ENCODE peak calls at places on chromosomes 2 and 18, in six cellular contexts. H is mesenchymal stem cell; J is spleen; M is suprapubic skin; Z is cardiac muscle cell; A is CD8-positive, alpha-beta T cell. R is an unnamed sample. For H3K36me3, the result is how much of the 10 kb centered on the place peaks cover.

GRCh38 chr2:10533811-10534321 is 85.7 kb upstream of the ODC1 start:
- DNase-seq in H (peak), J (peak), M (peak), Z (no peak), A (no peak), R (peak)

GRCh38 chr2:199943373-199943772 is 11.9 kb downstream of the TYW5 start:
- DNase-seq in H (no peak), J (no peak), M (no peak), Z (no peak), A (no peak), R (no peak)

GRCh38 chr2:32453242-32454062 is 96.6 kb downstream of the BIRC6 start:
- DNase-seq in H (peak), J (no peak), M (no peak), Z (no peak), A (no peak), R (no peak)

GRCh38 chr18:76805221-76805620 is 17.1 kb upstream of the ZNF236 start:
- DNase-seq in H (peak), J (no peak), M (no peak), Z (peak), A (no peak), R (peak)

GRCh38 chr2:28407976-28408690 is 15.5 kb downstream of the FOSL2 start:
- DNase-seq in H (no peak), J (no peak), M (no peak), Z (no peak), A (no peak), R (no peak)

GRCh38 chr2:38935568-38936172 is 46.0 kb downstream of the ARHGEF33 start:
- DNase-seq in H (peak), J (no peak), M (no peak), Z (no peak), A (no peak), R (peak)

GRCh38 chr2:28164280-28164801 is 228.3 kb upstream of the FOSL2 start:
- DNase-seq in H (peak), J (no peak), M (no peak), Z (no peak), A (no peak), R (no peak)

GRCh38 chr2:25161055-25161781 is 7.2 kb downstream of the POMC start:
- DNase-seq in H (no peak), J (peak), M (no peak), Z (no peak), A (peak), R (no peak)

GRCh38 chr18:13629841-13630747 is 96.3 kb downstream of the FAM210A start:
- DNase-seq in H (peak), J (no peak), M (no peak), Z (peak), A (no peak), R (peak)

GRCh38 chr2:65075176-65075575 is 19.0 kb downstream of the CEP68 start:
- DNase-seq in H (no peak), J (no peak), M (no peak), Z (no peak), A (no peak), R (no peak)

GRCh38 chr2:43293744-43294695 is 67.6 kb upstream of the ZFP36L2 start:
- DNase-seq in H (peak), J (no peak), M (no peak), Z (peak), A (no peak), R (peak)

GRCh38 chr18:3526421-3527354 is 76.7 kb downstream of the TGIF1 start:
- DNase-seq in H (peak), J (no peak), M (no peak), Z (peak), A (no peak), R (peak)

GRCh38 chr2:8587251-8587791 is 94.5 kb upstream of the ID2 start:
- DNase-seq in H (no peak), J (peak), M (no peak), Z (no peak), A (no peak), R (no peak)

GRCh38 chr2:191255756-191256312 is 10.6 kb downstream of the MYO1B start:
- DNase-seq in H (no peak), J (no peak), M (no peak), Z (no peak), A (no peak), R (no peak)

GRCh38 chr2:46198164-46198883 is 98.9 kb upstream of the EPAS1 start:
- DNase-seq in H (no peak), J (no peak), M (no peak), Z (no peak), A (no peak), R (peak)

GRCh38 chr2:102630458-102630857 is 11.1 kb downstream of the SLC9A2 start:
- DNase-seq in H (no peak), J (no peak), M (no peak), Z (no peak), A (no peak), R (no peak)

GRCh38 chr18:43161528-43161927 is 46.0 kb upstream of the RIT2 start:
- DNase-seq in H (peak), J (no peak), M (no peak), Z (no peak), A (no peak), R (no peak)

GRCh38 chr18:39840406-39840805 is 2114.6 kb upstream of the PIK3C3 start:
- DNase-seq in H (peak), J (no peak), M (no peak), Z (no peak), A (no peak), R (peak)

GRCh38 chr2:28228419-28228995 is 164.2 kb upstream of the FOSL2 start:
- DNase-seq in H (no peak), J (no peak), M (no peak), Z (no peak), A (no peak), R (no peak)

GRCh38 chr2:218368621-218369153 is 12.0 kb downstream of the CATIP start:
- DNase-seq in H (peak), J (peak), M (no peak), Z (peak), A (no peak), R (no peak)

GRCh38 chr2:182920631-182921056 is 54.2 kb upstream of the FRZB start:
- DNase-seq in H (peak), J (no peak), M (no peak), Z (no peak), A (no peak), R (no peak)

GRCh38 chr2:73899801-73900336 is 7.1 kb downstream of the ACTG2 start:
- DNase-seq in H (no peak), J (no peak), M (no peak), Z (no peak), A (no peak), R (no peak)

GRCh38 chr2:64488050-64488974 is 34.4 kb downstream of the LGALSL start:
- DNase-seq in H (peak), J (peak), M (peak), Z (peak), A (peak), R (peak)

GRCh38 chr2:77720115-77720514 is 197.9 kb upstream of the LRRTM4 start:
- DNase-seq in H (no peak), J (no peak), M (no peak), Z (no peak), A (no peak), R (no peak)

GRCh38 chr2:230842473-230842872 is 22.3 kb upstream of the ITM2C start:
- DNase-seq in H (no peak), J (no peak), M (no peak), Z (no peak), A (no peak), R (peak)

GRCh38 chr2:69046221-69046662 is 33.3 kb downstream of the ANTXR1 start:
- DNase-seq in H (peak), J (no peak), M (no peak), Z (no peak), A (no peak), R (peak)

GRCh38 chr2:205934443-205934842 is 151.5 kb downstream of the INO80D start:
- DNase-seq in H (no peak), J (no peak), M (no peak), Z (no peak), A (no peak), R (peak)

GRCh38 chr2:30511122-30512083 is 64.4 kb downstream of the LCLAT1 start:
- DNase-seq in H (peak), J (no peak), M (no peak), Z (no peak), A (no peak), R (peak)

GRCh38 chr2:238789317-238789806 is 58.5 kb upstream of the TWIST2 start:
- DNase-seq in H (no peak), J (no peak), M (no peak), Z (no peak), A (no peak), R (no peak)
- H3K4me3 ChIP-seq in H (peak), J (no peak), M (peak), Z (no peak), A (no peak), R (no peak)

DNA sequence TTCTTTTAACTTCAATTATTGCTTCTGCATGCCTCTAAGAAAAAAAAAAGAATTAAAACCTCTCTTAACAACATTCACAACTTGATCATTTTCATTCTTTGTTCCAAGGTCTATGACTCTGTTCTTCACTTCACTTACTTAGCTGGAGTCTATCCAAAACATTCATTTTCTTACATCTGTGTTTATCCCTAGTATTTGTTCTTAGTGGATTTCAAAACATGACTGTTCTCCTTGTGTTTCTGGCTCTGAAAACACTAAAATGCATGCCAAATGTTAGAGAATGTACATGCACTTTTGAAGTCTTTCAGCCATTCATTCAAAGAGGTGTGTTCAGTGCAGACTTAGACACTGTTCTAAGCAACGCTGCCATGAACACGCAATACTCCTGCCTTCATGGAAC is 138.7 kb downstream of the CNTNAP5 start:
- DNase-seq in H (no peak), J (no peak), M (no peak), Z (no peak), A (no peak), R (no peak)
- H3K36me3 ChIP-seq in H (under half), J (under half), M (under half), Z (under half), A (under half), R (under half)

GRCh38 chr2:229456091-229456490 is 185.0 kb upstream of the PID1 start:
- DNase-seq in H (no peak), J (no peak), M (no peak), Z (no peak), A (no peak), R (no peak)

DNA sequence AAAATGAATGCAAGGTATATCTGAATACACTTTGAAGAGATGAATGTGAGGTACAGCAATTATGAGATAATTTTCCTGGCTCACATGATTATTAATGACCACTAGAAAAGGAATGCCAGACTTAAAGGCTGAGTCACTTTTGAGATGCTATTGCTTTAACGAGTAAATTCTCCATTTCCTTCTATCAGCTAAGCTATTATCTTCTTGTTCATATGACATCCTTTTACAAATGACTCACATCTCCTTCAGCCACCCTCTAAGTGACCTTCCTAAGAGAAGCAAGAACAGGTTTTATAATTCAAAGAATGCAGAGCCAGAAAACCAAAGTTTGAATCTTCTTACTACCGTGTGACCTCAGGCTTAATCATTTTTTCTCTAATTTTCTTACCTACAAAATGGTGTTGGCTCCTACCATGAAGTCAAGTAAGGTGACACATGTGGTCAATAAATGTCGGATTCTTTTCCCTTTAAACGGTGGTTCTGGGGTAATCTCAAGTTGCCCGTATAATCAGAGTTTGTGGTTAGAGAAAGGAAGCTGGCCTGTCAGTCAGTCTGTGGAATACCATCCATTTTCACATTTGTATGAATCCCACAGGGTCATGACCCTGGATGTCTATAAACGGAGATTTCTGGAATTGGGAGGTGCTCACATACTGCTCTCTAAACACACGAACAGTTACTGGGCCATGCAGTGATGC is 184.0 kb upstream of the PID1 start:
- DNase-seq in H (peak), J (no peak), M (no peak), Z (no peak), A (no peak), R (peak)
- H3K4me3 ChIP-seq in H (no peak), J (no peak), M (no peak), Z (no peak), A (no peak), R (no peak)

DNA sequence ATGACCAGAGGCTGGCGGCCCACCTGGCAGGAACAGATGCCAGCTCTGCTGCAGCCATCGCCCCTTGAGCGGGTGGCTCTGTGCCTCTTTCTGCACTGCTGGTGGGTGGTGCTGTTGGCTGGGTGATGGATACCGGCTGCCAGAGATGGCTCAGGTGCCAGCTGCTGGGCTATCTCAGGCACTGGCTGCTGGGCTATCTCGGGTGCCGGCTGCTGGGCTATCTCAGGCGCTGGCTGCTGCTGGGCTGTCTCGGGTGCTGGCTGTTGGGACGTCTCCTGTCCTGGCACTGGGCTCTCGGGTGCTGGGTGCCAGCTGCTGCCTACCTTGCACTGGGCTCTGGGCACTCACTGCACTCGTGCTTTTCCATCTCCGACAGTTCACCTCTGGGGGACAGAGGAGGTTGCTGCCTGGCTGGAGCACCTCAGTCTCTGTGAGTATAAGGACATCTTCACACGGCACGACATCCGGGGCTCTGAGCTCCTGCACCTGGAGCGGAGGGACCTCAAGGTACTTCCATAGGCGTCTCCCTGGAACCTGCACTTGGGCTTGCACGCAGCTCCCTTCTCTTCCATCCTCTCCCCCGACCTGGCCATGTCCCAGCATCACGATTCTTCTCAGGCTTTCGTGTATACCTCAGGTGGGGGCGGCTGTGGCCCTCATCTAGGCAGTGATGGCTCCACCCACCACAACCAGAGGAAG is 98.4 kb downstream of the USP40 start:
- DNase-seq in H (no peak), J (peak), M (peak), Z (no peak), A (no peak), R (no peak)
- H3K36me3 ChIP-seq in H (half or more), J (under half), M (half or more), Z (under half), A (half or more), R (under half)

GRCh38 chr2:241219030-241219382 is 30.5 kb downstream of the ANO7 start:
- DNase-seq in H (no peak), J (no peak), M (no peak), Z (no peak), A (no peak), R (no peak)
- H3K4me3 ChIP-seq in H (peak), J (peak), M (peak), Z (peak), A (peak), R (no peak)

GRCh38 chr2:3396920-3397559 is 17.5 kb downstream of the TRAPPC12 start:
- DNase-seq in H (no peak), J (no peak), M (no peak), Z (no peak), A (no peak), R (no peak)

GRCh38 chr2:3399403-3399802 is 19.9 kb downstream of the TRAPPC12 start:
- DNase-seq in H (no peak), J (no peak), M (no peak), Z (no peak), A (no peak), R (no peak)

GRCh38 chr2:3399829-3400228 is 20.3 kb downstream of the TRAPPC12 start:
- DNase-seq in H (no peak), J (no peak), M (no peak), Z (no peak), A (no peak), R (no peak)

GRCh38 chr2:3403587-3404334 is 24.3 kb downstream of the TRAPPC12 start:
- DNase-seq in H (no peak), J (no peak), M (no peak), Z (no peak), A (no peak), R (no peak)

DNA sequence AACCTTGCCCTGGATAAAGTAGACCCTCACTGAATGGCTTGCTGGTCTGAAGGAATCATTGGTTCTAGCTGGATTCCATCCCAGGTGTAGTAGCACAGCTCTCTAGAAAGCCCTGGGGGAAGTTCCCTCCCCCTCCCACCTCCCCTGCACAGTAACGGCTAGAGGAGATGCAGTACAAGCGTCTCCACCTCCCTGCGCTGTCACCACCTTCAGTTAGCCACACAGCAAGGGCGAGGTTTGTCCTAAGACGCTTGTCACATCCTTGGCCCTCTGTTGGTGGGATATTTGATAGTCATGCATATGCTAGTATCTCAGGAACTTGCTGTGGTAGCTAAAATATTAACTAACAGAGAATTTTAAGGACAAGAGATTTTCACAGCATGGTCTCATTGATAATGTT is 19.3 kb downstream of the TRAPPC12 start:
- DNase-seq in H (no peak), J (no peak), M (no peak), Z (no peak), A (no peak), R (no peak)
- H3K36me3 ChIP-seq in H (under half), J (under half), M (half or more), Z (under half), A (under half), R (under half)

GRCh38 chr2:27095745-27096651 is 9.4 kb downstream of the KHK start:
- DNase-seq in H (peak), J (peak), M (no peak), Z (peak), A (no peak), R (peak)
- H3K4me3 ChIP-seq in H (peak), J (peak), M (peak), Z (no peak), A (peak), R (no peak)

DNA sequence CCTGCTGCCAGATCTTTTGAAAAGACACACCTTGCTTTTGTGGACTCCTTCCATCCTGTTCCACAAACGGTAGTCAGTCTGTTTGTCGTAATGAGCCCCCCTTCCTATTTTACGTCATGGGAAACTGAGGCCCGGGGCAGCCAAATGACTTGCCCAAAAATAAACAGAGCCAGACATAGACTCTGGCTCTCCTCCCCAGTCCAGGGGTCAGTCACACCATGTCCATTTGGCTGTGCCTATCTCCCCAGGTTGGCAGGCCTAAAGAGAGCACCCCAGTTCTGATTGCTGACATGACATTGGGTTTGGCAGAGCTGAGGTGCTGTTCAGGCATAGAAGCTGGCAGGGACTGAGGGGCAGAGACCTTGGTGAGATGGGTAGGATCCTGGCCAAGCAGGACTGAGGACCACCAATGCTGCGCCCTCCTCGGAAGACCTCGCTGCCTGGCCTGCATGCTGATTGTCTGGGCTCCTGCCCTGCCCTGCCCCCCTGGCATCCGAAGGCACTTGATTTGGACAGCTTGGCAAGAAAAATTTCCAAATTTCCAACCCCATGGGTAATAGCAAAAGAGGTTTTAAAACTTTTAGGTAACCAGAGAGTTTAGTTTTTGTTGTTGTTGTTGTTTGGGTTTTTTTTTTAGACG is 335.4 kb downstream of the DYSF start:
- DNase-seq in H (no peak), J (peak), M (peak), Z (no peak), A (no peak), R (no peak)
- H3K36me3 ChIP-seq in H (under half), J (under half), M (under half), Z (under half), A (under half), R (under half)

GRCh38 chr2:128473175-128474013 is 154.7 kb upstream of the HS6ST1 start:
- DNase-seq in H (peak), J (no peak), M (peak), Z (no peak), A (no peak), R (no peak)
- H3K4me3 ChIP-seq in H (peak), J (peak), M (peak), Z (no peak), A (no peak), R (no peak)